ENCODE peak calls at places on chromosomes 4 and X, in six cellular contexts. W, L, F, T, I and Q are unnamed samples.

GRCh38 chr4:34182346-34182745 is 2062.0 kb downstream of the ARAP2 start:
- DNase-seq in W (peak), L (peak), F (no peak), T (no peak), I (no peak), Q (peak)

GRCh38 chr4:165754664-165755063 is 118.4 kb upstream of the TLL1 start:
- DNase-seq in W (no peak), L (no peak), F (no peak), T (no peak), I (no peak), Q (no peak)

GRCh38 chr4:105709081-105709450 is 482 bp downstream of the GSTCD start:
- DNase-seq in W (peak), L (peak), F (no peak), T (no peak), I (no peak), Q (no peak)

GRCh38 chrX:134999469-134999868 is 8.7 kb downstream of the SMIM10 start:
- DNase-seq in W (peak), L (peak), F (no peak), T (no peak), I (no peak), Q (peak)

GRCh38 chr4:101025755-101026154 is 321.6 kb downstream of the PPP3CA start:
- DNase-seq in W (no peak), L (no peak), F (no peak), T (no peak), I (no peak), Q (no peak)

GRCh38 chrX:7205037-7205577 is 57.2 kb upstream of the PUDP start:
- DNase-seq in W (no peak), L (no peak), F (no peak), T (no peak), I (no peak), Q (no peak)

GRCh38 chr4:41692717-41693345 is 55.7 kb downstream of the PHOX2B start:
- DNase-seq in W (peak), L (peak), F (peak), T (peak), I (no peak), Q (peak)

GRCh38 chrX:153773741-153774575 is 6.9 kb upstream of the SRPK3 start:
- DNase-seq in W (no peak), L (no peak), F (no peak), T (no peak), I (no peak), Q (no peak)

GRCh38 chr4:54107951-54108740 is 8.2 kb downstream of the GSX2 start:
- DNase-seq in W (no peak), L (peak), F (no peak), T (no peak), I (no peak), Q (no peak)

GRCh38 chr4:5361968-5362367 is 310.7 kb downstream of the STK32B start:
- DNase-seq in W (peak), L (peak), F (no peak), T (peak), I (no peak), Q (no peak)

GRCh38 chrX:41382699-41383645 is 49.0 kb downstream of the DDX3X start:
- DNase-seq in W (peak), L (peak), F (no peak), T (no peak), I (no peak), Q (peak)

GRCh38 chr4:81314196-81314896 is 99.3 kb upstream of the PRKG2 start:
- DNase-seq in W (peak), L (peak), F (no peak), T (no peak), I (peak), Q (no peak)

GRCh38 chrX:119040432-119040831 is 32.4 kb upstream of the CT47C1 start:
- DNase-seq in W (no peak), L (peak), F (no peak), T (no peak), I (no peak), Q (no peak)

GRCh38 chrX:100376581-100376980 is 33.5 kb downstream of the PCDH19 start:
- DNase-seq in W (peak), L (peak), F (no peak), T (no peak), I (no peak), Q (peak)

GRCh38 chrX:118116308-118117068 is at the start of gene KLHL13:
- DNase-seq in W (peak), L (peak), F (peak), T (peak), I (no peak), Q (no peak)

GRCh38 chr4:65670331-65671031 is at the start of gene EPHA5:
- DNase-seq in W (peak), L (peak), F (peak), T (peak), I (peak), Q (no peak)

GRCh38 chrX:129108936-129109335 is 414.4 kb downstream of the SMARCA1 start:
- DNase-seq in W (no peak), L (no peak), F (no peak), T (no peak), I (no peak), Q (no peak)

GRCh38 chr4:155042014-155042413 is 166.4 kb upstream of the NPY2R start:
- DNase-seq in W (peak), L (no peak), F (no peak), T (no peak), I (no peak), Q (no peak)

GRCh38 chr4:55216871-55217635 is 91.7 kb upstream of the KDR start:
- DNase-seq in W (no peak), L (peak), F (no peak), T (no peak), I (no peak), Q (no peak)

GRCh38 chrX:17032351-17032750 is 85.9 kb downstream of the REPS2 start:
- DNase-seq in W (peak), L (peak), F (no peak), T (no peak), I (peak), Q (no peak)

GRCh38 chrX:20531667-20532066 is 265.0 kb upstream of the RPS6KA3 start:
- DNase-seq in W (peak), L (no peak), F (no peak), T (no peak), I (no peak), Q (no peak)

GRCh38 chrX:97854071-97854470 is 970.4 kb downstream of the RPA4 start:
- DNase-seq in W (no peak), L (no peak), F (no peak), T (no peak), I (no peak), Q (no peak)

GRCh38 chrX:153305941-153306464 is 15.6 kb downstream of the PNMA6F start:
- DNase-seq in W (no peak), L (no peak), F (no peak), T (no peak), I (no peak), Q (no peak)

DNA sequence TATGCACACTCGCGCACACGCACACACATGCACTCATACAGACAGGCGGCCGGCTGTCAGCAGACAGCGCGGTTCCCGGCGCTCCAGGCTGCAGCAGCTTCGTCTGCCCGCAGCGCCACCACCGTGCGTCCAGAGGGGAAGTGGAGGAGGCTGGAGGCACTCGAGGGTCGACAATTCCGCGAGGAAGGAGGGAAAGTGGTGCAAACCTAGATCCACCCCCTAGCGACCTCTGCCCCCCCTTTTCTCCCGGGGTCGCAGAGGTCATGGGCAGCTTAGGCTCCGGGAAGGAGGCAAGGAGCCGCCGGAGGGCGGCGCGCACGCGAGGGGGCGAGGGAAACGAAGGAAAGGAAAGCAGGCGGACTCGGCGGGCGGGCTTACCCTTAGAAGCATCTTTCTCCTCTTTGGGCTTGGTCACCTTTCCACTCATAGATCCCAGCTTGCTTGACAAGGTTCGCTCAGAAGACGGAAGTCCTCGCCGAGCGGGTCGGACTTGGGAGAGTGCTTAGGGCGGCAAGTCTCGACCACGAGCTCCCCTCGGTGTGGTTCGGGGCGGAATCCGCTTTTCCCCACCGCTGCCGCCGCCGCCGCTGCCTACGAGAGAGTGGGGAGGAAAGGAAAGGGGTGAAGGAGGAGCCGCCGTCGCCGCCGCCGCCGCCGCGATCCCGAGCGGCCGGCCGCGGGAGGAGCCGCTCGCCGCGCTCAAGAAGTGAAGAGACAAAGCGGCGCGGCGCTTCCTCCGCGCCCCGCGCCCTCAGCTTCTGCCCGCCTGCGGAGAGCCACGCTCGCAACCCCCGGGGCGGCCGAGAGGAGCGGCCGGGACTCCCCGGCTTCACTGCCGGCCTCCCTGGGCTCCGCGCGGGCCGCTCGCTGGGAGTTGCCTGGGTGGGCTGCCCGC is 326.6 kb upstream of the F9 start:
- DNase-seq in W (peak), L (peak), F (peak), T (peak), I (no peak), Q (no peak)
- TF ChIP-seq CTCF in W (no peak), L (no peak), F (peak), T (peak), I (no peak), Q (no peak)

GRCh38 chrX:132716006-132716405 is 227.2 kb upstream of the MBNL3 start:
- DNase-seq in W (no peak), L (peak), F (no peak), T (no peak), I (no peak), Q (no peak)
- TF ChIP-seq CTCF in W (peak), L (no peak), F (peak), T (peak), I (peak), Q (peak)

DNA sequence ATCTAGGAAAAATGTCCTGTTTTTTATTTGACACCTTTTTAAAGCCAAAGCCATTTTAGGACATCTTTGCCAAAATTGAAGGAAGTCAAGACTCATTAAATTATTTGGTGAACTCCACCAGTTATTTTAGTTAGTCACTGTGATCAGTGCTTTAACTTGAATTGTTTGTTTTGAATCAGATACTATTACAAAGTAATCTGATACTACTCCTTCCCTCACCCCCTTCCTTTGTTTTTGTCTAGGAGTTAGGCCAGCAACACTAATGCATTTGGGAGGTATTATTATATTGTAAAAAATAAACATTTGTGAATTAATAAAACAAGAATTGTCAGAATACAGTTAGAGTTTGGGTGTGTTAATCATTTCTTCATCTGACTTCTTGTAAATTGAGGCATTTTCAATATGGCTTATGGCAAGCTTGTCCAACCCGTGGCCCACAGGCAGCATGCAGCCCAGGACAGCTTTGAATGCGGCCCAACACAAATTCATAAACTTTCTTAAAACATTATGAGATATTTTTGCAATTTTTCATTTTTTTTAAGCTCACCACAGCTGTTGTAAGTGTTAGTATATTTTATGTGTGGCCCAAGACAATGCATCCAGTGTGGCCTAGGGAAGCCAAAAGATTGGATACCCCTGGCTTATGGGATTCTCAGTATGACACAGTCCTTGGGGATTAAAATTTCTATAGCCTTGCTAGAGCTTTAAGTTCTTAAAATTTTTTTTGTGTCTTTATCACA is 182.2 kb downstream of the BMPR1B start:
- DNase-seq in W (no peak), L (peak), F (no peak), T (no peak), I (no peak), Q (no peak)
- TF ChIP-seq CTCF in W (no peak), L (no peak), F (no peak), T (no peak), I (no peak), Q (no peak)

DNA sequence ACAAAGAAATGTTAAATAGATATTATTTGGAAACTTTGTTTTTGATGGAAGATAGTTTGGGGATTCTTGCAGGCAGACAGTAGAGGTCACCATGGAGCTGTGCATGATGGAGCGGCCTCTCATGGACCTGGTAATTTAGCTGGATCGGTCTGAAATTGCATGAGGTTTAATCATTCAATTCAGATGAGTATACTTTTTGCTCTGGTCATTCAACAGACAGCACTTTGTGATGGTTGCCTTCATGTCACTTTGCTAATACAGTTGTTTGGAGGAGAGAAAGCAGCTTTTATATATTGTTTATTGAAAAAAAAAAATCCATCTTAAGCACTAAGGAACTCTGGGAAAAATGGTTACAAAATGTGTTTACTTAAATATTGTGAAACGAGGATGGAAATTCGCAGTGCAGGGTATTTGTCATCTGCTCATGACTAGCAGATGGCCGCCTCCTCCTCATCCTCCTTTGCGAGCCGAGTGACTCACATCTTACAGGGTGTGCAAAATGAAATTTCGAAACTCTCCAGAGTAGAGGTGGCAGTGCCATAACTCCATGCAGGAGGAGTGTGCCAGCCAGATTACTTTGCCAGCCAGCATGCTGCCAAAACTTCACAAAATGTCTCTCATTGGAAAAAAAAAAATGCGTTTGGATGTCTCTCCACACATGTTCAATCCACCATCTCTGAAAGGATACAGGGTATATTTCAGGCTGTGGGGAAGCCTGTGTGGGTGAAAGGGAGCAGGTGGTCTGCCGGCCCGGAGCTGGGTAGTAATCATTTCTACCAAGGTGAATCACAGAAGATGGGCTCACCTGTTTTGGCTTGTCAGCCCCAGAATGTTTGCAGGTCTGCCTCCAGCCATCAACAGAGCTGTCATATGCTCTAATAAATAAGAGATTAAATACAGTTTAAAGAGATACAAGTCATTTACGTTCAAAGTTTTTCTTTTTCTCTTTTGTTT is 314.9 kb upstream of the DIPK2B start:
- DNase-seq in W (peak), L (peak), F (no peak), T (no peak), I (peak), Q (peak)
- TF ChIP-seq CTCF in W (peak), L (peak), F (peak), T (peak), I (peak), Q (peak)

GRCh38 chr4:1216076-1216614 is 32.8 kb downstream of the CTBP1 start:
- DNase-seq in W (no peak), L (no peak), F (no peak), T (no peak), I (no peak), Q (no peak)

GRCh38 chr4:1217366-1217765 is 31.6 kb downstream of the CTBP1 start:
- DNase-seq in W (no peak), L (no peak), F (no peak), T (no peak), I (no peak), Q (no peak)

GRCh38 chr4:1218892-1219552 is 29.9 kb downstream of the CTBP1 start:
- DNase-seq in W (no peak), L (no peak), F (no peak), T (no peak), I (no peak), Q (no peak)

GRCh38 chr4:1215347-1216075 is 33.4 kb downstream of the CTBP1 start:
- DNase-seq in W (no peak), L (peak), F (no peak), T (no peak), I (no peak), Q (no peak)

DNA sequence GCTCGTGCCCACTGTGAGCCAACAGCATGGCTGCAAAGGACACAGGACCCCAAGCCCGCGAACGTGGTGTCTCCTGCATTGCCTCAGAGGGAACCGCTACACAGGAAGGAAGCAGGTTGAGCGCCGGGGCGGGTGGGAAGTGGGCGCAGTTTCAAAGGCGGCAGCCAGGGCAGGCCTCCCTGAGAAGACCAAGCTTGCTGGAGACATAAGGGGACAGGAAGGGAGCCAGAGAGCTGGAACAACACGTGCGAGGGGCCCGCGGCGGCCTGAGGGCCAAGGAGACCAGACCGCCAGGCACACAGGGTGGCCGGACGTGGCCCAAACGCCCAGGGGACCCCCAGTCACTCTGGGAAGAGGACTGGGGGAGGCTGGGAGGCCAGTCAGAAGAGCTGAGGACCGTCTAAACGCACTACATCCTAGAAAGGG is 32.0 kb downstream of the CTBP1 start:
- DNase-seq in W (no peak), L (no peak), F (no peak), T (no peak), I (no peak), Q (no peak)
- TF ChIP-seq CTCF in W (no peak), L (no peak), F (no peak), T (no peak), I (no peak), Q (peak)

GRCh38 chrX:132634521-132634920 is 145.7 kb upstream of the MBNL3 start:
- DNase-seq in W (no peak), L (no peak), F (no peak), T (no peak), I (no peak), Q (no peak)

GRCh38 chrX:132638313-132638712 is 149.5 kb upstream of the MBNL3 start:
- DNase-seq in W (no peak), L (no peak), F (no peak), T (no peak), I (no peak), Q (no peak)

GRCh38 chrX:132631579-132632232 is 142.9 kb upstream of the MBNL3 start:
- DNase-seq in W (peak), L (peak), F (no peak), T (no peak), I (no peak), Q (peak)

GRCh38 chrX:132636080-132636479 is 147.2 kb upstream of the MBNL3 start:
- DNase-seq in W (peak), L (no peak), F (no peak), T (no peak), I (no peak), Q (no peak)
- TF ChIP-seq CTCF in W (no peak), L (no peak), F (no peak), T (no peak), I (no peak), Q (peak)

GRCh38 chr4:164748375-164748774 is 5.6 kb upstream of the SMIM31 start:
- DNase-seq in W (peak), L (peak), F (no peak), T (no peak), I (no peak), Q (peak)
- TF ChIP-seq CTCF in W (peak), L (peak), F (peak), T (peak), I (peak), Q (peak)

DNA sequence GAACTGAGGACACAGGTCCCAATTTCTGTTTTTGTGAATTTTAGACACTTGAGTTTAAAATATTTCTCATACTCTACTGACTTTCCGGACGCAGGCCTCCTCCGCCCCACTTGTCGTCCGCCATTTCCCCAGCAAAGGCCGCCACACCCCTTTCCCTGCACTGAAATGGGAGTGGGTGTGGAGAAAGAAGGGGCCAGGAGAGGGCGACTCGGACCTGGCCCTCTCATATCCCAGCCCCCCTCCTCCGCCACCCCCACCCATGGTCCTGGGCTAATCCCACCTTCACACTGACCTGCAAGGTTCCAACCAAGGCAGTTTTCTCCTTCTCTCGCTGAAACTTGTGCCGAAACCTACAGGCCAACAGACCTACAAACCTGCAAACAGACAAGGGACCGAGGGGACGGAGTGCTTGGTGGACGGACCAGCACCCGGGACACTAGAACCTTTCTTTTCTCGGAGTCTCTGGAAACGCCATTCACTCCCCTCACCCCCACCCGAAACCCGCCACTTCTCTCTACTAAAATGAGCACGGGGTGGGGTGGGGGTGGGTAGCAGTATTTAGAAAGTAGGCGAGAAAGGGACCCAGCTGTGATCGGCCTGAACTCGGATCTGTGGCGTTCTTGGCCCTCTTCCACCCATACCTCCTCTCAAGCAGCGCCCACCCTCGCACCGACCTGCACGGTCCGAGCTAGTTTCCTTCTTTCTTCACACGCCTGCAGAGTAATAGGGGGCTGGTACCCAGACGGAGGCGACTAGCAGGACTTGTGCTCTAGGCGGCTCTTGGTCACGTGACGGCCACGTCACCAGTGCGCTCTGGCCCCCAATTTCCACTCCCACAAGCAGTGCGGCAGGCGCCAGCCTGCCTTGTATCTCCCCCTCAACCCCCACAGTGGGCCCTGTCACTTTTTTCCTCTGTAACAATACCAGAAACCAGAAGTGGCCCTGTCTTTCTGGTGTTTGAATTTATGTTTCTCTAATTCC is at the start of gene ARMCX6:
- DNase-seq in W (peak), L (peak), F (peak), T (peak), I (no peak), Q (peak)
- TF ChIP-seq CTCF in W (peak), L (peak), F (peak), T (peak), I (peak), Q (peak)